ENCODE peak calls at places on chromosomes 11 and 22, in four cellular contexts. J is HepG2, R is GM12878, N is H1. C is an unnamed sample.

GRCh38 chr11:2699185-2699530 is 636 bp downstream of the KCNQ1OT1 start:
- DNase-seq in J (no peak), N (no peak), R (no peak), C (no peak)

GRCh38 chr22:45885171-45885840 is 91.7 kb downstream of the WNT7B start:
- DNase-seq in J (no peak), N (no peak), R (no peak), C (no peak)

GRCh38 chr11:68454767-68455166 is 5.8 kb upstream of the PPP6R3 start:
- DNase-seq in N (no peak), R (no peak), J (no peak), C (no peak)

GRCh38 chr11:12975149-12975548 is 34.0 kb upstream of the RASSF10 start:
- DNase-seq in N (no peak), J (no peak), R (no peak), C (no peak)

GRCh38 chr22:19876314-19876940 is 21.8 kb upstream of the GNB1L start:
- DNase-seq in J (no peak), N (peak; percentile 42), R (no peak), C (no peak)

GRCh38 chr11:83600656-83601055 is 314.5 kb upstream of the CCDC90B start:
- DNase-seq in J (peak; percentile 41), R (no peak), N (no peak), C (no peak)

GRCh38 chr22:47452184-47452583 is 689.7 kb downstream of the TBC1D22A start:
- DNase-seq in R (no peak), N (no peak), J (peak; percentile 53), C (peak; percentile 35)

GRCh38 chr11:69280994-69281393 is 13.0 kb upstream of the MYEOV start:
- DNase-seq in J (no peak), N (no peak), R (no peak), C (no peak)

GRCh38 chr11:92048415-92048814 is 176.2 kb upstream of the FAT3 start:
- DNase-seq in R (no peak), J (no peak), N (no peak), C (no peak)

GRCh38 chr22:45317551-45318167 is 7.9 kb downstream of the FAM118A start:
- DNase-seq in J (no peak), N (peak; percentile 54), R (no peak), C (no peak)

GRCh38 chr11:120317689-120318195 is 7.4 kb upstream of the TLCD5 start:
- DNase-seq in J (no peak), N (no peak), R (no peak), C (no peak)

GRCh38 chr11:111259871-111260270 is 14.3 kb downstream of the POU2AF2 start:
- DNase-seq in J (no peak), R (no peak), N (no peak), C (no peak)

GRCh38 chr11:69943506-69943905 is 124.3 kb upstream of the FGF3 start:
- DNase-seq in J (no peak), R (no peak), N (no peak), C (no peak)

GRCh38 chr11:129247129-129247528 is 55.0 kb upstream of the ARHGAP32 start:
- DNase-seq in J (no peak), N (no peak), R (no peak), C (no peak)

GRCh38 chr11:11035331-11035730 is 177.5 kb upstream of the ZBED5 start:
- DNase-seq in N (no peak), J (no peak), R (no peak), C (no peak)

GRCh38 chr11:11038339-11039248 is 180.7 kb upstream of the ZBED5 start:
- DNase-seq in N (no peak), J (no peak), R (no peak), C (no peak)

GRCh38 chr11:11034476-11034875 is 176.6 kb upstream of the ZBED5 start:
- DNase-seq in N (no peak), R (no peak), J (no peak), C (no peak)

GRCh38 chr11:11037162-11037732 is 179.4 kb upstream of the ZBED5 start:
- DNase-seq in R (no peak), J (no peak), N (no peak), C (no peak)

DNA sequence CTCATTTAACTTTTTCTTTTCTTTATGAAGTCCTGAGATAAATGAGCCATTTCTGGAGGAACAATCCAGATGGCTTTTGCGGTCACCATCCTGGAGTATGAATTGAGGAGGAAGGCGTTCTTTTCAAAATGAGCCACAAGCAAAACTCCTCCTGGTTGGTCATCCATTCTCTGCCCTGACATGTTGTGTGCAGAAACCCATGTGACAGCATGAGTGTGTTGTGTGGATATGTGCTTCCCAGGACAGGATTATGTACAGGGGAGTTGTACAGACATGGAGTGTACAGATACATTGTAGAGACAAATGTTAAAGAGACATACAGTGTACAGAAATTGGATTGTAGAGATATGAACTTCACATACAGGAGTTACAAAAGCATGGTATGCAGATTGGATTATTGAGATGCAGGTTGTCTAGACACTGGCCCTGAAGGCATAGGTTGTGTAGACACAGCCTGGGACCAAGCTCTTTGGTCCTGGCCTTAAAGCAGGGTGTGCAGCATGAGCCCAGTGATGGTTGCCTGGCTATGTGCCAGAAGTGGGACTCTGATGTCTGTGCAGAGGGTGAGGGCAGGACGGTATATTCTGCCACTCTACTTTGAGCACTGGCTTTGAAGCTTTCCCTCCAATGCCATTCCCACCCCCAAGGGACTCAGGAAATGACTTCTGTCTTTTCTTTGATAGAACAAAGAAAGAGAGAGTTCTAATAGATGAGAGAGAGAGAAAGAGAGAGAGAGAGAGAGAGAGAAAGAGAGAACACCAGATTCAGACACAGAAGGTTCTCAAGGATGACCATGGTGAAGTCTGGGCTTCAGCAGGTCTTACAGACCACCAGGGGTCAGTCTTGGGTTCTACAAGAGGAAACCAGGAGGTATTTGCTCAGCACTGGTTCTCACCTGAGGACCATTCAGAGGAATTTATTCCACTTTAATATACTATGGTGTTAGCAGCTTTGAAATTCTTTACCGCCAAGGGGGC is 178.6 kb upstream of the ZBED5 start:
- DNase-seq in R (no peak), J (peak; percentile 64), N (no peak), C (peak; percentile 49)
- TF ChIP-seq YY1 in R (peak; percentile 21), J (no peak), N (no peak), C (no peak)

DNA sequence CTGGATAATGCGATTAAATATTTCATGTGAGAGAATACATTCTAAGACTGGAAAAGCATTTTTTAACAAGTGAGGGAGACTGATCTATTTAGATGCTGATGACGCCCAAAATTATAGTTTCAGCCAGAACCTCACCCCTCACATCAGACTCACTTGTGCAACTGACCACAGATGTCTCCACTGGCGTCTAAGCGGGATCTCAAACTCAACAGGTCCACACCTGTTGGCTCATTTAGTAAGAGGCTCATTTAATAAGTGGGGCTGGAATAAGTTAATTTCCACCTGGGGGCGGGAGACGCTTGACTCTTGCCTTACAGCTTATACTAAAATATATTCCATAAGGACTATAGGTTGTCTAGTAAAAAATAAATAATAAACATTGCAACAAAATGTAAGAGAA is 47.5 kb downstream of the MORC2 start:
- DNase-seq in J (no peak), N (peak; percentile 31), R (no peak), C (no peak)
- TF ChIP-seq ZNF274 in J (no peak), N (no peak), R (no peak), C (no peak)

GRCh38 chr11:14904745-14905103 is 12.7 kb upstream of the CYP2R1 start:
- DNase-seq in N (peak; percentile 96), J (no peak), R (no peak), C (no peak)

GRCh38 chr11:14908214-14908880 is 16.3 kb upstream of the CYP2R1 start:
- DNase-seq in R (no peak), N (no peak), J (peak; percentile 44), C (no peak)

GRCh38 chr11:14907411-14908213 is 15.6 kb upstream of the CYP2R1 start:
- DNase-seq in J (peak; percentile 71), N (peak; percentile 94), R (no peak), C (no peak)

GRCh38 chr11:14905104-14906033 is 13.3 kb upstream of the CYP2R1 start:
- DNase-seq in R (no peak), N (peak; percentile 79), J (no peak), C (peak; percentile 60)

GRCh38 chr11:14906614-14907392 is 14.8 kb upstream of the CYP2R1 start:
- DNase-seq in N (no peak), R (no peak), J (no peak), C (no peak)
- TF ChIP-seq SUZ12 in N (no peak), R (no peak), J (no peak), C (no peak)

DNA sequence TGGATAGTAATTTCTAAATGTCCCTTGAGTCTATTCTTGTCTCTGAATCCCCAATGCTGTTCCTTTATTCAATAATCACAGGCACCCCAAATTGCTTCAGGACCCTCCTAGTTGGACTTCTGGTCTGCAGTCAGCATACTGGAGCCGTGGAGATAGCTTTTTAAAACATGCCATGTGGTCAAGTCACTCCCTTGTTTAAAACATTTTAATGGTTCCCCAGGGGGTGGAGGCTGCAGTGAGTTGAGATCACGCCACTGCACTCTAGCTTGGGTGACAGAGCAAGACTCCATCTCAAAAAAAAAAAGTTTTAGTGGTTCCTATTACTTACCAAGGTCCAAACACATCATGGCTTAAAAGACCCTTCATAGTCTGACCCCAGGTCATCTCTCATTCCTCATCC is 220.3 kb downstream of the ADAMTS15 start:
- DNase-seq in J (no peak), N (no peak), R (no peak), C (no peak)
- TF ChIP-seq YY1 in J (no peak), N (no peak), R (no peak), C (no peak)

DNA sequence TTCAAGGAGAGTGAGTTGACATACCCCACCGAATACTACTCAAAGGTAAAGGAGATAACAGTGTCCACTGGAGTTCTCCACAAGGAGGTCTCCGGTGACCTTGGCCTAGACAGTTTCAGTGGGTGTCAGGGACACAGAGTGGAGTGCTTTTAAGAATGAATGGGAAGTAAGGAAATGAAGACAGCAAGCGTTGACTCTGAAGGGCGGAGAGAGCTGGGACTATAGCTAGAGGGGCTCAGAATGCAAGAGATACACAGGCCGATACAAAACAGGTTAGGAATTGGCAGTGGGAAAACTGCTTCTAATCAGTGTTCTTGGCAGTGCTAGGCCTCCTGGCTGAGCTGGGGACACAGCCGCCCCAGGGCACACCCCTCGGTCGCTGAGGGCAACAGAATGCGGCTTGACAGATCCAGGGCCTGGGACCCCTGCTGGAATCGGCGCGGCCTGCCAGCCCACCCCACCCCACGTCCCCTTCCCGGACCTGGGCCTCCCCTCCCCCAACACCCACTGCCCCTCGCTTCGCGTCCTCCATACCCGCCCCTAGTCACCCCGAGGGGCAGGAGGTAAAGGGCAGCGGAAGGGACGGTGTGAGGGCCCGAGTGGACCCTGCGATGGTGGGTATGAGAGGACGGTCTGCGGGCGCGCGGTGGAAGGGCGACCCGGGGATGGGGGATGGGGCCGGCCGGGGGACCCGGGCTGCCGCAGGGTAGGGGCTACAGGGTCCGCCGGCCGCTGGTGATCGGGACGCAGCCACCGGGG is 516 bp downstream of the APBB1 start:
- DNase-seq in R (no peak), J (no peak), N (no peak), C (no peak)
- TF ChIP-seq ZNF274 in R (no peak), J (no peak), N (no peak), C (no peak)